ENCODE peak calls at places on chromosomes 4 and X, in ten cellular contexts. One of them, this sample, is unnamed.

GRCh38 chrX:37599735-37600134 is 28.3 kb downstream of the LANCL3 start:
- DNase-seq in breast epithelium: peak; percentile 58
- DNase-seq in prostate gland: peak; percentile 26
- DNase-seq in HCT116: no peak
- DNase-seq in HepG2: no peak
- DNase-seq in H1: no peak
- DNase-seq in SK-N-SH: no peak
- DNase-seq in GM12891: no peak
- DNase-seq in K562: no peak
- DNase-seq in transverse colon: no peak
- DNase-seq in this sample: peak; percentile 1

GRCh38 chr4:5711479-5712184 is 631 bp downstream of the EVC start:
- DNase-seq in H1: no peak
- DNase-seq in SK-N-SH: no peak
- DNase-seq in breast epithelium: no peak
- DNase-seq in HCT116: no peak
- DNase-seq in transverse colon: no peak
- DNase-seq in prostate gland: no peak
- DNase-seq in K562: peak; percentile 33
- DNase-seq in GM12891: no peak
- DNase-seq in HepG2: peak; percentile 15
- DNase-seq in this sample: peak; percentile 43

GRCh38 chr4:77800077-77800476 is 19.1 kb downstream of the CNOT6L start:
- DNase-seq in GM12891: no peak
- DNase-seq in transverse colon: no peak
- DNase-seq in K562: no peak
- DNase-seq in HepG2: no peak
- DNase-seq in prostate gland: no peak
- DNase-seq in H1: no peak
- DNase-seq in breast epithelium: no peak
- DNase-seq in HCT116: no peak
- DNase-seq in SK-N-SH: no peak
- DNase-seq in this sample: no peak

GRCh38 chr4:148415500-148415899 is 26.7 kb downstream of the NR3C2 start:
- DNase-seq in GM12891: no peak
- DNase-seq in HCT116: peak; percentile 3
- DNase-seq in K562: no peak
- DNase-seq in H1: no peak
- DNase-seq in transverse colon: no peak
- DNase-seq in HepG2: no peak
- DNase-seq in prostate gland: no peak
- DNase-seq in SK-N-SH: peak; percentile 20
- DNase-seq in breast epithelium: no peak
- DNase-seq in this sample: peak; percentile 57

GRCh38 chrX:136608295-136608933 is 39.5 kb upstream of the CD40LG start:
- DNase-seq in prostate gland: no peak
- DNase-seq in breast epithelium: peak; percentile 47
- DNase-seq in GM12891: no peak
- DNase-seq in transverse colon: peak; percentile 64
- DNase-seq in H1: no peak
- DNase-seq in HepG2: no peak
- DNase-seq in SK-N-SH: no peak
- DNase-seq in K562: peak; percentile 2
- DNase-seq in HCT116: peak; percentile 3
- DNase-seq in this sample: peak; percentile 2

GRCh38 chr4:74230902-74231499 is 73.1 kb downstream of the MTHFD2L start:
- DNase-seq in SK-N-SH: no peak
- DNase-seq in HepG2: no peak
- DNase-seq in K562: no peak
- DNase-seq in breast epithelium: no peak
- DNase-seq in transverse colon: peak; percentile 74
- DNase-seq in HCT116: no peak
- DNase-seq in prostate gland: no peak
- DNase-seq in GM12891: no peak
- DNase-seq in H1: no peak
- DNase-seq in this sample: peak; percentile 71

GRCh38 chr4:13580018-13580417 is 35.7 kb upstream of the NKX3-2 start:
- DNase-seq in prostate gland: no peak
- DNase-seq in transverse colon: no peak
- DNase-seq in SK-N-SH: no peak
- DNase-seq in K562: no peak
- DNase-seq in HCT116: no peak
- DNase-seq in breast epithelium: no peak
- DNase-seq in GM12891: no peak
- DNase-seq in H1: no peak
- DNase-seq in HepG2: no peak
- DNase-seq in this sample: no peak

GRCh38 chrX:141278306-141278705 is 36.0 kb upstream of the SPANXC start:
- DNase-seq in transverse colon: no peak
- DNase-seq in K562: peak; percentile 17
- DNase-seq in breast epithelium: no peak
- DNase-seq in HepG2: peak; percentile 0
- DNase-seq in GM12891: no peak
- DNase-seq in H1: no peak
- DNase-seq in HCT116: no peak
- DNase-seq in SK-N-SH: peak; percentile 38
- DNase-seq in prostate gland: no peak
- DNase-seq in this sample: peak; percentile 29

GRCh38 chr4:7402526-7402925 is 32.2 kb downstream of the PSAPL1 start:
- DNase-seq in breast epithelium: no peak
- DNase-seq in transverse colon: no peak
- DNase-seq in K562: no peak
- DNase-seq in prostate gland: no peak
- DNase-seq in HepG2: no peak
- DNase-seq in H1: no peak
- DNase-seq in SK-N-SH: no peak
- DNase-seq in HCT116: peak; percentile 37
- DNase-seq in GM12891: no peak
- DNase-seq in this sample: no peak

GRCh38 chr4:8790749-8791148 is 80.9 kb downstream of the HMX1 start:
- DNase-seq in transverse colon: no peak
- DNase-seq in HCT116: no peak
- DNase-seq in prostate gland: no peak
- DNase-seq in HepG2: no peak
- DNase-seq in K562: no peak
- DNase-seq in GM12891: no peak
- DNase-seq in breast epithelium: no peak
- DNase-seq in H1: no peak
- DNase-seq in SK-N-SH: no peak
- DNase-seq in this sample: no peak

GRCh38 chr4:53688186-53688790 is 97.0 kb upstream of the LNX1 start:
- DNase-seq in K562: peak; percentile 18
- DNase-seq in breast epithelium: no peak
- DNase-seq in HepG2: no peak
- DNase-seq in prostate gland: no peak
- DNase-seq in SK-N-SH: peak; percentile 3
- DNase-seq in GM12891: no peak
- DNase-seq in H1: no peak
- DNase-seq in HCT116: no peak
- DNase-seq in transverse colon: no peak
- DNase-seq in this sample: peak; percentile 48

GRCh38 chrX:109940411-109940810 is 62.5 kb upstream of the TMEM164 start:
- DNase-seq in GM12891: no peak
- DNase-seq in transverse colon: no peak
- DNase-seq in prostate gland: no peak
- DNase-seq in breast epithelium: no peak
- DNase-seq in HCT116: no peak
- DNase-seq in K562: no peak
- DNase-seq in H1: no peak
- DNase-seq in HepG2: no peak
- DNase-seq in SK-N-SH: no peak
- DNase-seq in this sample: no peak
- TF ChIP-seq POLR2AphosphoS5 in GM12891: no peak
- TF ChIP-seq POLR2AphosphoS5 in transverse colon: no peak
- TF ChIP-seq POLR2AphosphoS5 in prostate gland: no peak
- TF ChIP-seq POLR2AphosphoS5 in breast epithelium: no peak
- TF ChIP-seq POLR2AphosphoS5 in HCT116: no peak
- TF ChIP-seq POLR2AphosphoS5 in K562: no peak
- TF ChIP-seq POLR2AphosphoS5 in H1: no peak
- TF ChIP-seq POLR2AphosphoS5 in HepG2: no peak
- TF ChIP-seq POLR2AphosphoS5 in SK-N-SH: no peak
- TF ChIP-seq POLR2AphosphoS5 in this sample: no peak

GRCh38 chrX:13487731-13488505 is 81.5 kb upstream of the EGFL6 start:
- DNase-seq in prostate gland: peak; percentile 21
- DNase-seq in HCT116: peak; percentile 56
- DNase-seq in K562: peak; percentile 58
- DNase-seq in breast epithelium: no peak
- DNase-seq in GM12891: no peak
- DNase-seq in transverse colon: peak; percentile 46
- DNase-seq in SK-N-SH: peak; percentile 48
- DNase-seq in HepG2: peak; percentile 10
- DNase-seq in H1: peak; percentile 19
- DNase-seq in this sample: peak; percentile 81
- TF ChIP-seq POLR2AphosphoS5 in prostate gland: peak; percentile 3
- TF ChIP-seq POLR2AphosphoS5 in HCT116: no peak
- TF ChIP-seq POLR2AphosphoS5 in K562: no peak
- TF ChIP-seq POLR2AphosphoS5 in breast epithelium: no peak
- TF ChIP-seq POLR2AphosphoS5 in GM12891: no peak
- TF ChIP-seq POLR2AphosphoS5 in transverse colon: no peak
- TF ChIP-seq POLR2AphosphoS5 in SK-N-SH: no peak
- TF ChIP-seq POLR2AphosphoS5 in HepG2: no peak
- TF ChIP-seq POLR2AphosphoS5 in H1: no peak
- TF ChIP-seq POLR2AphosphoS5 in this sample: no peak

GRCh38 chr4:19400820-19401219 is 850.9 kb upstream of the SLIT2 start:
- DNase-seq in HCT116: no peak
- DNase-seq in HepG2: no peak
- DNase-seq in GM12891: no peak
- DNase-seq in H1: no peak
- DNase-seq in breast epithelium: no peak
- DNase-seq in prostate gland: no peak
- DNase-seq in SK-N-SH: no peak
- DNase-seq in transverse colon: no peak
- DNase-seq in K562: no peak
- DNase-seq in this sample: no peak

GRCh38 chr4:19406789-19407188 is 844.9 kb upstream of the SLIT2 start:
- DNase-seq in HCT116: no peak
- DNase-seq in H1: no peak
- DNase-seq in GM12891: no peak
- DNase-seq in transverse colon: no peak
- DNase-seq in HepG2: no peak
- DNase-seq in K562: no peak
- DNase-seq in breast epithelium: no peak
- DNase-seq in prostate gland: no peak
- DNase-seq in SK-N-SH: no peak
- DNase-seq in this sample: no peak

GRCh38 chr4:19402666-19403065 is 849.0 kb upstream of the SLIT2 start:
- DNase-seq in K562: no peak
- DNase-seq in HepG2: no peak
- DNase-seq in GM12891: no peak
- DNase-seq in transverse colon: no peak
- DNase-seq in SK-N-SH: no peak
- DNase-seq in prostate gland: no peak
- DNase-seq in HCT116: no peak
- DNase-seq in breast epithelium: no peak
- DNase-seq in H1: no peak
- DNase-seq in this sample: no peak

GRCh38 chr4:19408488-19408887 is 843.2 kb upstream of the SLIT2 start:
- DNase-seq in SK-N-SH: no peak
- DNase-seq in HCT116: no peak
- DNase-seq in H1: no peak
- DNase-seq in K562: no peak
- DNase-seq in transverse colon: no peak
- DNase-seq in GM12891: no peak
- DNase-seq in HepG2: no peak
- DNase-seq in breast epithelium: no peak
- DNase-seq in prostate gland: no peak
- DNase-seq in this sample: no peak

DNA sequence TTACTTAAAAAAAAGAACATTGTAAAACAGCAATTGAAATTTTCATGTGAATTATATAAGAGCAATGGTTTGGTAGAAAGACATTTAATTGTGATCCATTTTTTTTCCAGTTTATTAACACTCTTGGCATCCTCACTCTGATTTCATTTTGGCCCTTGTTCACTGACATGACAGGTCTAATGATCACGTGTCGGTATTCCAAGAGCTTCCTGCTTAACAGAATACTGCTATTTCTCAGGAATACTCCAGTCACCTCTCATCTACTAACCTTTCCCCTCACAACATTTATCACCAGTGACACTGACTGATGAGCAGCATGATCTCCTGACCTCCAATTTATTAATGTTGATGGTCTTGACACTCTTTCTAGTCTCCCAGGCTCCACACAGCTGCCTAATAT is 847.9 kb upstream of the SLIT2 start:
- DNase-seq in HepG2: no peak
- DNase-seq in HCT116: no peak
- DNase-seq in H1: no peak
- DNase-seq in K562: no peak
- DNase-seq in SK-N-SH: no peak
- DNase-seq in GM12891: no peak
- DNase-seq in breast epithelium: no peak
- DNase-seq in prostate gland: no peak
- DNase-seq in transverse colon: no peak
- DNase-seq in this sample: no peak
- TF ChIP-seq POLR2AphosphoS5 in HepG2: no peak
- TF ChIP-seq POLR2AphosphoS5 in HCT116: no peak
- TF ChIP-seq POLR2AphosphoS5 in H1: no peak
- TF ChIP-seq POLR2AphosphoS5 in K562: no peak
- TF ChIP-seq POLR2AphosphoS5 in SK-N-SH: no peak
- TF ChIP-seq POLR2AphosphoS5 in GM12891: no peak
- TF ChIP-seq POLR2AphosphoS5 in breast epithelium: no peak
- TF ChIP-seq POLR2AphosphoS5 in prostate gland: no peak
- TF ChIP-seq POLR2AphosphoS5 in transverse colon: no peak
- TF ChIP-seq POLR2AphosphoS5 in this sample: no peak

GRCh38 chr4:125710766-125711165 is 396.0 kb downstream of the FAT4 start:
- DNase-seq in HepG2: no peak
- DNase-seq in HCT116: no peak
- DNase-seq in GM12891: no peak
- DNase-seq in breast epithelium: no peak
- DNase-seq in prostate gland: no peak
- DNase-seq in transverse colon: no peak
- DNase-seq in SK-N-SH: no peak
- DNase-seq in K562: no peak
- DNase-seq in H1: no peak
- DNase-seq in this sample: no peak

GRCh38 chr4:125705681-125706080 is 390.9 kb downstream of the FAT4 start:
- DNase-seq in SK-N-SH: no peak
- DNase-seq in K562: no peak
- DNase-seq in transverse colon: no peak
- DNase-seq in prostate gland: no peak
- DNase-seq in HCT116: no peak
- DNase-seq in GM12891: no peak
- DNase-seq in breast epithelium: no peak
- DNase-seq in HepG2: no peak
- DNase-seq in H1: no peak
- DNase-seq in this sample: peak; percentile 54

GRCh38 chr4:125704726-125705125 is 390.0 kb downstream of the FAT4 start:
- DNase-seq in SK-N-SH: no peak
- DNase-seq in breast epithelium: no peak
- DNase-seq in GM12891: no peak
- DNase-seq in H1: no peak
- DNase-seq in K562: no peak
- DNase-seq in transverse colon: no peak
- DNase-seq in HCT116: no peak
- DNase-seq in prostate gland: no peak
- DNase-seq in HepG2: no peak
- DNase-seq in this sample: no peak

GRCh38 chr4:125703443-125703842 is 388.7 kb downstream of the FAT4 start:
- DNase-seq in HepG2: no peak
- DNase-seq in transverse colon: no peak
- DNase-seq in HCT116: no peak
- DNase-seq in GM12891: no peak
- DNase-seq in K562: no peak
- DNase-seq in SK-N-SH: no peak
- DNase-seq in breast epithelium: no peak
- DNase-seq in H1: no peak
- DNase-seq in prostate gland: no peak
- DNase-seq in this sample: peak; percentile 75

GRCh38 chr4:125707397-125707796 is 392.6 kb downstream of the FAT4 start:
- DNase-seq in H1: no peak
- DNase-seq in breast epithelium: no peak
- DNase-seq in K562: no peak
- DNase-seq in HepG2: no peak
- DNase-seq in GM12891: no peak
- DNase-seq in prostate gland: no peak
- DNase-seq in SK-N-SH: no peak
- DNase-seq in transverse colon: no peak
- DNase-seq in HCT116: no peak
- DNase-seq in this sample: no peak
- TF ChIP-seq POLR2AphosphoS5 in H1: no peak
- TF ChIP-seq POLR2AphosphoS5 in breast epithelium: no peak
- TF ChIP-seq POLR2AphosphoS5 in K562: no peak
- TF ChIP-seq POLR2AphosphoS5 in HepG2: no peak
- TF ChIP-seq POLR2AphosphoS5 in GM12891: no peak
- TF ChIP-seq POLR2AphosphoS5 in prostate gland: no peak
- TF ChIP-seq POLR2AphosphoS5 in SK-N-SH: no peak
- TF ChIP-seq POLR2AphosphoS5 in transverse colon: no peak
- TF ChIP-seq POLR2AphosphoS5 in HCT116: no peak
- TF ChIP-seq POLR2AphosphoS5 in this sample: no peak

This sample was measured in endothelial cell of umbilical vein.